ENCODE peak calls at places on chromosomes 5 and 9, in four cellular contexts. One of them, this sample, is unnamed.

GRCh38 chr9:3865373-3865772 is 339.6 kb upstream of the RFX3 start:
- DNase-seq in GM20000: no peak
- DNase-seq in NCI-H1436: no peak
- DNase-seq in tibial nerve: no peak
- DNase-seq in this sample: no peak

GRCh38 chr9:20384642-20385041 is 237.7 kb downstream of the MLLT3 start:
- DNase-seq in GM20000: no peak
- DNase-seq in NCI-H1436: no peak
- DNase-seq in tibial nerve: no peak
- DNase-seq in this sample: no peak

GRCh38 chr5:75053286-75054109 is 1.1 kb upstream of the GCNT4 start:
- DNase-seq in tibial nerve: no peak
- DNase-seq in NCI-H1436: no peak
- DNase-seq in GM20000: peak
- DNase-seq in this sample: peak

GRCh38 chr9:130042406-130042930 is 521 bp downstream of the FNBP1 start:
- DNase-seq in tibial nerve: no peak
- DNase-seq in GM20000: peak
- DNase-seq in NCI-H1436: no peak
- DNase-seq in this sample: no peak

GRCh38 chr9:135797507-135798302 is 95.7 kb downstream of the KCNT1 start:
- DNase-seq in GM20000: no peak
- DNase-seq in NCI-H1436: peak
- DNase-seq in tibial nerve: no peak
- DNase-seq in this sample: peak

GRCh38 chr9:108786756-108787663 is 68.8 kb downstream of the ACTL7B start:
- DNase-seq in tibial nerve: no peak
- DNase-seq in NCI-H1436: no peak
- DNase-seq in GM20000: no peak
- DNase-seq in this sample: no peak

GRCh38 chr5:67957374-67957773 is 258.2 kb upstream of the PIK3R1 start:
- DNase-seq in GM20000: no peak
- DNase-seq in tibial nerve: no peak
- DNase-seq in NCI-H1436: no peak
- DNase-seq in this sample: no peak

GRCh38 chr5:15009420-15009819 is 137.8 kb upstream of the ANKH start:
- DNase-seq in tibial nerve: no peak
- DNase-seq in NCI-H1436: no peak
- DNase-seq in GM20000: no peak
- DNase-seq in this sample: peak

GRCh38 chr9:102840356-102840755 is 154.8 kb upstream of the CYLC2 start:
- DNase-seq in NCI-H1436: no peak
- DNase-seq in GM20000: no peak
- DNase-seq in tibial nerve: no peak
- DNase-seq in this sample: no peak

GRCh38 chr5:91652678-91653077 is 269.6 kb upstream of the ARRDC3 start:
- DNase-seq in NCI-H1436: no peak
- DNase-seq in GM20000: no peak
- DNase-seq in tibial nerve: no peak
- DNase-seq in this sample: no peak

GRCh38 chr5:166767858-166768257 is 1523.6 kb upstream of the WWC1 start:
- DNase-seq in GM20000: no peak
- DNase-seq in tibial nerve: no peak
- DNase-seq in NCI-H1436: no peak
- DNase-seq in this sample: no peak

GRCh38 chr9:123176230-123176629 is 92.2 kb downstream of the STRBP start:
- DNase-seq in GM20000: no peak
- DNase-seq in tibial nerve: no peak
- DNase-seq in NCI-H1436: no peak
- DNase-seq in this sample: no peak

GRCh38 chr5:75192804-75193203 is 43.9 kb downstream of the ANKRD31 start:
- DNase-seq in GM20000: no peak
- DNase-seq in tibial nerve: no peak
- DNase-seq in NCI-H1436: no peak
- DNase-seq in this sample: no peak

GRCh38 chr5:74075900-74076484 is 450.0 kb downstream of the ARHGEF28 start:
- DNase-seq in NCI-H1436: no peak
- DNase-seq in tibial nerve: no peak
- DNase-seq in GM20000: no peak
- DNase-seq in this sample: no peak

GRCh38 chr9:81665514-81665838 is 23.9 kb downstream of the TLE1 start:
- DNase-seq in GM20000: no peak
- DNase-seq in NCI-H1436: peak
- DNase-seq in tibial nerve: no peak
- DNase-seq in this sample: peak

GRCh38 chr9:85212887-85213286 is 528.9 kb downstream of the AGTPBP1 start:
- DNase-seq in NCI-H1436: no peak
- DNase-seq in tibial nerve: no peak
- DNase-seq in GM20000: peak
- DNase-seq in this sample: no peak

GRCh38 chr5:29161897-29162296 is 2031.6 kb upstream of the CDH6 start:
- DNase-seq in GM20000: no peak
- DNase-seq in NCI-H1436: no peak
- DNase-seq in tibial nerve: no peak
- DNase-seq in this sample: no peak

GRCh38 chr5:50320131-50320749 is 120.8 kb downstream of the EMB start:
- DNase-seq in tibial nerve: no peak
- DNase-seq in NCI-H1436: no peak
- DNase-seq in GM20000: no peak
- DNase-seq in this sample: no peak

GRCh38 chr9:117135481-117135880 is 279.4 kb downstream of the ASTN2 start:
- DNase-seq in GM20000: no peak
- DNase-seq in tibial nerve: no peak
- DNase-seq in NCI-H1436: no peak
- DNase-seq in this sample: no peak

GRCh38 chr9:15149450-15149849 is 157.6 kb downstream of the TTC39B start:
- DNase-seq in GM20000: no peak
- DNase-seq in NCI-H1436: no peak
- DNase-seq in tibial nerve: no peak
- DNase-seq in this sample: no peak

GRCh38 chr5:172114875-172115422 is 73.1 kb downstream of the STK10 start:
- DNase-seq in GM20000: peak
- DNase-seq in NCI-H1436: no peak
- DNase-seq in tibial nerve: no peak
- DNase-seq in this sample: no peak

GRCh38 chr5:102922839-102923477 is 167.9 kb downstream of the PAM start:
- DNase-seq in tibial nerve: no peak
- DNase-seq in GM20000: no peak
- DNase-seq in NCI-H1436: no peak
- DNase-seq in this sample: no peak

GRCh38 chr9:111959468-111959941 is 62.9 kb downstream of the UGCG start:
- DNase-seq in GM20000: no peak
- DNase-seq in NCI-H1436: no peak
- DNase-seq in tibial nerve: no peak
- DNase-seq in this sample: peak

GRCh38 chr5:127060470-127060985 is 12.8 kb downstream of the C5orf63 start:
- DNase-seq in GM20000: no peak
- DNase-seq in NCI-H1436: no peak
- DNase-seq in tibial nerve: no peak
- DNase-seq in this sample: no peak

GRCh38 chr5:98769256-98770157 is 4.0 kb upstream of the RGMB start:
- DNase-seq in GM20000: peak
- DNase-seq in NCI-H1436: peak
- DNase-seq in tibial nerve: no peak
- DNase-seq in this sample: peak

GRCh38 chr9:16458696-16459420 is 411.6 kb downstream of the BNC2 start:
- DNase-seq in GM20000: no peak
- DNase-seq in tibial nerve: no peak
- DNase-seq in NCI-H1436: peak
- DNase-seq in this sample: no peak

GRCh38 chr9:108053555-108054061 is 564.0 kb upstream of the KLF4 start:
- DNase-seq in GM20000: no peak
- DNase-seq in tibial nerve: peak
- DNase-seq in NCI-H1436: peak
- DNase-seq in this sample: peak

GRCh38 chr5:72015103-72015548 is 92.1 kb upstream of the MAP1B start:
- DNase-seq in tibial nerve: no peak
- DNase-seq in GM20000: no peak
- DNase-seq in NCI-H1436: peak
- DNase-seq in this sample: no peak

GRCh38 chr9:128653941-128654340 is 2.7 kb downstream of the DYNC2I2 start:
- DNase-seq in GM20000: no peak
- DNase-seq in NCI-H1436: no peak
- DNase-seq in tibial nerve: no peak
- DNase-seq in this sample: no peak

GRCh38 chr9:37839491-37840461 is 39.2 kb downstream of the DCAF10 start:
- DNase-seq in GM20000: no peak
- DNase-seq in tibial nerve: no peak
- DNase-seq in NCI-H1436: no peak
- DNase-seq in this sample: no peak

This sample was measured in NCI-H1105 treated with DMSO at 0.1 percent for 48 hours.